ENCODE peak calls at places on chromosome 13, in seven cellular contexts. O is Panc1, N is K562, D is HCT116, I is SK-N-SH, G is HepG2, W is GM12878. X is an unnamed sample.

GRCh38 chr13:27026396-27026795 is 145.2 kb downstream of the USP12 start:
- DNase-seq in I (no peak), D (no peak), W (no peak), G (no peak), N (no peak), O (no peak), X (no peak)

GRCh38 chr13:106348032-106348431 is 187.4 kb downstream of the EFNB2 start:
- DNase-seq in G (no peak), N (no peak), O (no peak), W (no peak), I (no peak), D (peak; percentile 64), X (no peak)

GRCh38 chr13:26941345-26942174 is 181.0 kb upstream of the GPR12 start:
- DNase-seq in G (no peak), O (no peak), W (no peak), D (no peak), N (no peak), I (no peak), X (no peak)

GRCh38 chr13:83057119-83057518 is 825.2 kb downstream of the SLITRK1 start:
- DNase-seq in D (no peak), I (no peak), O (no peak), N (no peak), W (no peak), G (no peak), X (no peak)

GRCh38 chr13:99864627-99864990 is 107.0 kb downstream of the ZIC5 start:
- DNase-seq in W (no peak), I (no peak), D (no peak), G (no peak), O (no peak), N (no peak), X (no peak)

GRCh38 chr13:57630661-57631606 is 610 bp upstream of the PCDH17 start:
- DNase-seq in I (peak; percentile 51), W (no peak), N (no peak), O (no peak), D (no peak), G (no peak), X (peak; percentile 49)

GRCh38 chr13:18943721-18944391 is 237.8 kb downstream of the TUBA3C start:
- DNase-seq in W (no peak), D (no peak), N (no peak), G (no peak), I (no peak), O (no peak), X (no peak)

GRCh38 chr13:20353973-20354372 is 121.9 kb upstream of the GJB6 start:
- DNase-seq in I (no peak), W (no peak), N (no peak), G (no peak), D (no peak), O (no peak), X (no peak)

GRCh38 chr13:73622375-73622774 is 511.8 kb downstream of the KLF12 start:
- DNase-seq in D (no peak), N (no peak), W (no peak), O (no peak), I (no peak), G (no peak), X (no peak)

GRCh38 chr13:102286326-102286725 is 115.5 kb downstream of the FGF14 start:
- DNase-seq in N (no peak), O (no peak), D (no peak), G (peak; percentile 53), I (no peak), W (no peak), X (no peak)

GRCh38 chr13:112643759-112644459 is 45.9 kb upstream of the ATP11A start:
- DNase-seq in D (no peak), N (no peak), I (no peak), O (no peak), G (peak; percentile 13), W (no peak), X (no peak)

GRCh38 chr13:23618341-23618740 is 48.1 kb downstream of the TNFRSF19 start:
- DNase-seq in G (no peak), O (no peak), N (no peak), W (no peak), D (no peak), I (no peak), X (no peak)

GRCh38 chr13:110507678-110508381 is 53.7 kb downstream of the RAB20 start:
- DNase-seq in N (peak; percentile 27), I (no peak), D (no peak), G (no peak), W (no peak), O (no peak), X (no peak)

GRCh38 chr13:39244561-39245230 is 206.4 kb downstream of the NHLRC3 start:
- DNase-seq in D (no peak), O (no peak), N (no peak), W (no peak), I (no peak), G (no peak), X (no peak)

GRCh38 chr13:41019027-41019487 is at the start of gene ELF1:
- DNase-seq in D (peak; percentile 85), G (peak; percentile 65), W (peak; percentile 88), O (no peak), N (peak; percentile 50), I (no peak), X (no peak)

GRCh38 chr13:113245858-113246791 is 36.7 kb downstream of the CUL4A start:
- DNase-seq in I (no peak), O (no peak), D (no peak), G (peak; percentile 13), N (no peak), W (no peak), X (no peak)

GRCh38 chr13:73056054-73056962 is 2.5 kb upstream of the KLF5 start:
- DNase-seq in N (no peak), G (peak; percentile 70), D (peak; percentile 79), I (no peak), O (no peak), W (no peak), X (no peak)

GRCh38 chr13:112928958-112929777 is 39.8 kb upstream of the MCF2L start:
- DNase-seq in G (peak; percentile 78), W (no peak), N (no peak), I (peak; percentile 80), O (no peak), D (no peak), X (no peak)

GRCh38 chr13:112876305-112877000 is 92.6 kb upstream of the MCF2L start:
- DNase-seq in D (no peak), G (no peak), N (no peak), W (no peak), O (no peak), I (no peak), X (no peak)

GRCh38 chr13:59745395-59745788 is 418.3 kb downstream of the DIAPH3 start:
- DNase-seq in D (no peak), N (no peak), G (peak; percentile 25), I (no peak), W (no peak), O (no peak), X (no peak)

GRCh38 chr13:50011461-50011860 is 3.8 kb upstream of the KCNRG start:
- DNase-seq in W (no peak), D (no peak), I (no peak), G (no peak), N (no peak), O (no peak), X (no peak)

GRCh38 chr13:110726726-110727125 is 13.2 kb downstream of the ING1 start:
- DNase-seq in D (no peak), G (no peak), N (no peak), I (no peak), O (no peak), W (no peak), X (no peak)

GRCh38 chr13:50650936-50651638 is 192.4 kb downstream of the DLEU7 start:
- DNase-seq in I (no peak), O (peak; percentile 1), D (no peak), N (no peak), W (no peak), G (no peak), X (no peak)

GRCh38 chr13:42548731-42549554 is 25.0 kb upstream of the TNFSF11 start:
- DNase-seq in G (no peak), N (no peak), I (no peak), D (no peak), O (no peak), W (peak; percentile 98), X (no peak)

GRCh38 chr13:40749327-40749726 is 21.7 kb downstream of the MRPS31 start:
- DNase-seq in W (no peak), G (no peak), D (no peak), I (no peak), O (no peak), N (no peak), X (no peak)

GRCh38 chr13:88932950-88933349 is 1261.8 kb downstream of the SLITRK5 start:
- DNase-seq in D (no peak), W (no peak), O (no peak), G (no peak), I (no peak), N (no peak), X (no peak)
- TF ChIP-seq SIN3A in D (no peak), W (no peak), O (no peak), G (no peak), I (no peak), N (no peak), X (no peak)

GRCh38 chr13:97253581-97254293 is 31.6 kb downstream of the MBNL2 start:
- DNase-seq in W (no peak), I (no peak), O (no peak), D (no peak), G (no peak), N (no peak), X (no peak)
- H3K4me1 ChIP-seq in W (peaks cover 11% of the 10 kb centered on the region), I (peaks cover 18% of the 10 kb centered on the region), O (peaks cover 91% of the 10 kb centered on the region), D (peaks cover 86% of the 10 kb centered on the region), G (peaks cover 66% of the 10 kb centered on the region), N (peaks cover 49% of the 10 kb centered on the region), X (peaks cover 11% of the 10 kb centered on the region)

GRCh38 chr13:79155883-79156282 is 250.2 kb downstream of the RBM26 start:
- DNase-seq in W (no peak), N (no peak), I (no peak), O (no peak), G (no peak), D (no peak), X (no peak)
- TF ChIP-seq SIN3A in W (no peak), N (no peak), I (no peak), O (no peak), G (no peak), D (no peak), X (no peak)

DNA sequence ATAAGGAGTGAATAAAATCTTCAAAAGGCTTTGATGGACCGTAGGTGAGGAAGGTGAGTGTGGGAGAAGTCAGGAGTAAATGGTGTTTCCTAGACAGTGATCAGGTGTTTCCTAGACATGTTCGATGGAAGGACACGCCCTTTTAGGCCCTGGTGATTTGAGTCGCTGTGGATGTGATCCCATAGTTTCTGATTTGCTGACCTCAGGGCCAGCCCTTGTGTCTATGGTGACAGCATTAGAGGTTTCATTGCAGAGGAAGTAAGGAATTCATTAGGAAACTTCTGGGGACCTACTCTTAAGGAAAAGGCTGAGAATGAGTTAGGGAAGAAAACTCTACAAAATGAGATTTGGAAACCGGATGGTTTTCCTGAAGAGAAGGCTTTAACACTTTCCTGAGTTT is 31.5 kb upstream of the RNF113B start:
- DNase-seq in O (no peak), D (no peak), W (no peak), N (no peak), G (no peak), I (no peak), X (no peak)
- H3K4me1 ChIP-seq in O (no peaks in the 10 kb centered on the region), D (no peaks in the 10 kb centered on the region), W (no peaks in the 10 kb centered on the region), N (no peaks in the 10 kb centered on the region), G (peaks cover 39% of the 10 kb centered on the region), I (peaks cover 11% of the 10 kb centered on the region), X (no peaks in the 10 kb centered on the region)

X was measured in H1.